ENCODE peak calls at places on chromosomes 11 and 22, in seven cellular contexts. A is GM23248, F is mammary epithelial cell, R is neural progenitor cell, W is fibroblast of lung, Z is astrocyte, X is K562. U is an unnamed sample.

GRCh38 chr11:33819278-33819677 is 45.0 kb upstream of the FBXO3 start:
- DNase-seq in A (no peak), F (no peak), Z (no peak), R (no peak), X (no peak), W (no peak), U (no peak)

GRCh38 chr11:113932788-113933187 is 28.2 kb downstream of the HTR3B start:
- DNase-seq in W (no peak), F (no peak), A (no peak), X (no peak), Z (no peak), R (no peak), U (no peak)

GRCh38 chr11:102620858-102621561 is 4.1 kb downstream of the MMP20 start:
- DNase-seq in X (no peak), W (peak), Z (peak), F (no peak), R (no peak), A (peak), U (no peak)

GRCh38 chr11:13207665-13208594 is 69.7 kb upstream of the BMAL1 start:
- DNase-seq in A (peak), X (peak), W (peak), Z (peak), F (peak), R (no peak), U (no peak)

GRCh38 chr11:93850585-93851018 is at the start of gene VSTM5:
- DNase-seq in F (no peak), Z (no peak), W (no peak), R (no peak), A (no peak), X (no peak), U (no peak)

GRCh38 chr11:50298182-50298988 is 265.7 kb downstream of the OR4C45 start:
- DNase-seq in F (no peak), W (no peak), A (peak), Z (no peak), X (peak), R (no peak), U (no peak)

GRCh38 chr11:44857490-44857889 is 93.2 kb downstream of the TP53I11 start:
- DNase-seq in Z (no peak), F (no peak), W (no peak), A (no peak), X (no peak), R (no peak), U (no peak)

GRCh38 chr11:78109011-78109685 is 29.5 kb upstream of the NDUFC2 start:
- DNase-seq in F (no peak), W (no peak), A (no peak), R (peak), X (no peak), Z (no peak), U (no peak)

GRCh38 chr22:32202539-32203180 is 2.2 kb downstream of the RFPL2 start:
- DNase-seq in X (peak), R (peak), A (peak), Z (peak), W (peak), F (peak), U (no peak)

GRCh38 chr11:110349109-110349996 is 52.9 kb upstream of the RDX start:
- DNase-seq in A (no peak), Z (peak), X (no peak), F (peak), W (no peak), R (peak), U (no peak)

GRCh38 chr11:72520815-72521214 is 86.5 kb upstream of the CLPB start:
- DNase-seq in A (no peak), W (no peak), R (no peak), Z (no peak), F (no peak), X (no peak), U (no peak)

GRCh38 chr11:46635557-46636139 is 18.3 kb downstream of the ATG13 start:
- DNase-seq in A (no peak), X (no peak), F (no peak), R (no peak), W (no peak), Z (no peak), U (no peak)

GRCh38 chr22:40057652-40058051 is 62.9 kb downstream of the FAM83F start:
- DNase-seq in R (no peak), X (no peak), Z (no peak), W (no peak), F (no peak), A (no peak), U (no peak)

GRCh38 chr11:16669799-16670415 is 68.5 kb upstream of the C11orf58 start:
- DNase-seq in R (no peak), Z (peak), W (peak), F (peak), X (no peak), A (no peak), U (peak)

GRCh38 chr11:119446434-119446833 is 23.5 kb upstream of the THY1 start:
- DNase-seq in F (no peak), A (no peak), X (no peak), W (no peak), R (no peak), Z (no peak), U (no peak)
- H3K27ac ChIP-seq in F (no peak), A (no peak), X (no peak), W (no peak), R (no peak), Z (no peak), U (no peak)

DNA sequence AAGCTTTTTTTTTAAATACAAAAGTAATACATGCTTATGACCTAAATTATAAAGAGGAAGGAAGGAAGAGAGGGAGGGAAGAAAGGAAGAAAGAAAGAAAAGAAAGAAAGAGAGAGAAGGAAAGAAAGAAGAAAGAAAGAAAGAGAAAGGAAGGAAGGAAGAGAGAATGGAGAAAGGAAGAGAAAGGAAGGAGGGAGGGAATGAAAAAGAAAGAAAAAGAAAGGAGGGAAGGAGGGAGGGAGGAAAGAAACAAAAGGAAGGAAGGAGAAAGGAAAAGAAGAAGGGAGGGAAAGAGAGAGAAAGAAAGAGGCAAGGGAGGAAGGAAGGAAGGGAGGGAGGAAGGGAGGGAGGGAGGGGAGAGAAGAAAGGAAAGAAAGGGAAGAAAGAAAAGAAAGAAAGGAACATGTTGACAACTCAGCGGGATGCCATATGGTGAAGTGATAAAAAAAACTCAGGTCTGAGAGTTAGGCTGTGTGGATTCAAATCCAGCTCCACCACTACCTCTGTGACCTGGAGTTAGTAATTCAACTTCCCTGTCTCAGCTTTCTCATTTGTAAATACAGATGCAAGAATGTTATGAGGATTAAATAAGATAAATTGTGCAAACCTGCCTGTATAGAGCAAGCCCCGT is 9.6 kb upstream of the EED start:
- DNase-seq in Z (no peak), R (no peak), F (no peak), A (no peak), W (no peak), X (no peak), U (no peak)
- H2AFZ ChIP-seq in Z (no peak), R (no peak), F (no peak), A (peak), W (no peak), X (peak), U (no peak)

GRCh38 chr22:49531533-49531895 is 296.2 kb downstream of the BRD1 start:
- DNase-seq in R (no peak), A (no peak), X (no peak), Z (no peak), W (no peak), F (no peak), U (no peak)
- TF ChIP-seq EZH2 in R (no peak), A (no peak), X (no peak), Z (no peak), W (no peak), F (no peak), U (no peak)

GRCh38 chr11:108032800-108033199 is 24.1 kb downstream of the CUL5 start:
- DNase-seq in A (no peak), F (no peak), R (no peak), Z (no peak), W (no peak), X (no peak), U (no peak)
- H3K27ac ChIP-seq in A (no peak), F (no peak), R (no peak), Z (no peak), W (no peak), X (no peak), U (no peak)

DNA sequence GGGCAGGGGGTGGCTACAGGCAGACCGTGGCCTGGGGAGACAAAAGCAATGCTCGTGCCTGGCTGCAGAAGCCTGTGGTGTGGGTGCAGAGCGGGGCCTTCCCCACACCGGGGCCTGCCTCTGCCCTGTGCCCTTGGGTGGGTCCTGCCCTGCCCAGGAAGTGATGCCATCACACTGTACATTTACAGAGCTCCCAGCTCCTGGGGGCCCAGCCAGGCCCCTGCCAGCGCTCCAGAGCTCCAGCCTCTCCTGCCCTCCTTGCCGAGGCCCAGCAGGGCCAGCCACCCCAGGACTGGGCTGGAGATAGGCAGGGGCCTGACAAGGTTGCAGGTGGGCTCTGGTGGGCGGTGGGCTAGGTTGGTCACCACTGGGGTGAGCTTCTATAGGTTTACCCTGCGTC is 40.2 kb downstream of the MUC5B start:
- DNase-seq in A (no peak), X (no peak), R (no peak), W (no peak), F (no peak), Z (no peak), U (no peak)
- H2AFZ ChIP-seq in A (peak), X (peak), R (peak), W (peak), F (peak), Z (peak), U (peak)

DNA sequence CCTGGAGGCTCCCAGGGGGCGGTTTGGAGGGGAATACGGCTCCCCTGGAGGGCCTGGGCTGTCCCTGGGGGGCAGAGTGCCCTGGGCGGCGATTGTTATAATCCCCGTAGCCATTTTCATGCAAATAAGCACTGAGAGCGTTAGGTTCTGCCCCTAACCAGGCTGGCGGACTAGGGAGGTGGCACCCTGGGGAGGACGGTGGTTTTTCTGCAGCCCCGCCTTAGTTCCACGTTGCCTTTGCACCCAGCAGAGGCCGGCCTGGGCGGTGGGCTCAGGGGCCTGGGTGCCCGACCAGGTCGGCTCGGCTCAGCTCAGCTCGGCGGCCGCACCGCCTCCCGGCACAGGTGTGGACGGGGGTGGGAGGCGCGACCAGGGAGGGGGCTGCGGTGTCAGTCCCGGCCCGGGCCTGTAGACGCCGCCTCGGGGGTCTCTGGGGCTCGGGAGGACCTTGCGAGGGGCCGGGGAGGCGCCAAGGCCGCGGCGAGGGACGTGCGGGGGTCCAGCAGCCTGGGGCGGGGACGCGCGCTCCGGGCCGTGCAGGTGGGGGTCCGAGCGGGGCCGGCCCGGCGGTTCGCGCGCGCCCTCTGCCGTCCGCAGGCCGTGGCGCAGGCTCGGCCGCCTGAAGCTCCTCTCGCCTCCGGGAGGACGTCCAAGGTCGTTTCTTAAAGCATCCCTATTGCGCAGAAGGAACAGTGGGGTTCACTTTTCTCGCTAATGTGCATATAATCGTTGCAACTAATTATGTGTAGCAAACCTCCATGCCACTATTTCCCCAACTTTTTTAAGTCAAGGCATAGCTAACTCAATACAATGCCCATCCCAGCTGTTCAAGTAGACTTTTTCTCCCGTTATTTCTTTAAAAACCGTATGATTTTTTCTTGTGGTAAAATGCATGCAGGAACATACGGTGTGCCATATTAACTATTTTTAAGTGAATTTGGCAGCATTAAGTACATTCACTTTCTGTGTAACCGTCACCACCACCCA is 2.5 kb upstream of the DUSP8 start:
- DNase-seq in A (peak), Z (no peak), W (peak), F (peak), R (peak), X (peak), U (no peak)
- TF ChIP-seq EZH2 in A (no peak), Z (peak), W (no peak), F (no peak), R (no peak), X (no peak), U (peak)